ENCODE peak calls at places on chromosome 4, in six cellular contexts. O is pancreas, V is cardiac muscle cell, Z is hepatocyte, G is mucosa of descending colon, E is IMR-90. D is an unnamed sample.
A peak's percentile ranks its signal among the peaks of the same experiment; 100 is the strongest.

GRCh38 chr4:115790812-115791211 is 677.4 kb upstream of the NDST4 start:
- DNase-seq in O (no peak), V (no peak), Z (no peak), G (no peak), E (no peak), D (no peak)

GRCh38 chr4:44722001-44722400 is 4.4 kb downstream of the GNPDA2 start:
- DNase-seq in O (no peak), V (no peak), Z (no peak), G (no peak), E (no peak), D (no peak)

GRCh38 chr4:6316461-6317003 is 46.9 kb downstream of the WFS1 start:
- DNase-seq in O (no peak), V (no peak), Z (no peak), G (no peak), E (no peak), D (no peak)

GRCh38 chr4:3605491-3605890 is 73.3 kb upstream of the LRPAP1 start:
- DNase-seq in O (no peak), V (no peak), Z (no peak), G (no peak), E (no peak), D (no peak)

GRCh38 chr4:15656038-15656470 is 897 bp upstream of the FBXL5 start:
- DNase-seq in O (no peak), V (peak; percentile 70), Z (no peak), G (no peak), E (no peak), D (peak; percentile 13)

GRCh38 chr4:154604696-154605200 is 7.7 kb downstream of the FGG start:
- DNase-seq in O (no peak), V (no peak), Z (no peak), G (no peak), E (no peak), D (no peak)

GRCh38 chr4:147546341-147546740 is 65.4 kb downstream of the EDNRA start:
- DNase-seq in O (no peak), V (peak; percentile 79), Z (no peak), G (no peak), E (peak; percentile 99), D (no peak)

GRCh38 chr4:10074767-10075105 is 41.9 kb downstream of the WDR1 start:
- DNase-seq in O (no peak), V (peak; percentile 60), Z (no peak), G (no peak), E (peak; percentile 70), D (peak; percentile 31)

GRCh38 chr4:1411436-1412375 is 5.5 kb upstream of the NKX1-1 start:
- DNase-seq in O (no peak), V (no peak), Z (no peak), G (no peak), E (no peak), D (no peak)

GRCh38 chr4:3041192-3042142 is 32.9 kb downstream of the HTT-AS start:
- DNase-seq in O (peak; percentile 17), V (peak; percentile 11), Z (no peak), G (peak; percentile 64), E (peak; percentile 48), D (no peak)

GRCh38 chr4:154982187-154983047 is 201.3 kb downstream of the RBM46 start:
- DNase-seq in O (peak; percentile 67), V (peak; percentile 82), Z (peak; percentile 76), G (peak; percentile 76), E (peak; percentile 48), D (peak; percentile 81)

GRCh38 chr4:150252741-150253140 is 174.5 kb downstream of the DCLK2 start:
- DNase-seq in O (no peak), V (no peak), Z (no peak), G (no peak), E (no peak), D (no peak)

GRCh38 chr4:108168672-108169562 is at the start of gene LEF1:
- DNase-seq in O (no peak), V (peak; percentile 42), Z (peak; percentile 78), G (peak; percentile 27), E (peak; percentile 11), D (peak; percentile 93)

GRCh38 chr4:119647558-119647957 is 19.0 kb upstream of the PDE5A start:
- DNase-seq in O (no peak), V (no peak), Z (no peak), G (no peak), E (peak; percentile 89), D (no peak)

GRCh38 chr4:97530676-97531075 is 612.6 kb downstream of the STPG2 start:
- DNase-seq in O (no peak), V (no peak), Z (no peak), G (no peak), E (no peak), D (no peak)

GRCh38 chr4:152115794-152116193 is 355.0 kb upstream of the GATB start:
- DNase-seq in O (no peak), V (peak; percentile 3), Z (no peak), G (peak; percentile 24), E (no peak), D (no peak)

GRCh38 chr4:53535567-53535966 is 55.7 kb downstream of the LNX1 start:
- DNase-seq in O (no peak), V (no peak), Z (no peak), G (peak; percentile 11), E (no peak), D (no peak)

GRCh38 chr4:147139455-147140198 is 194.0 kb upstream of the TTC29 start:
- DNase-seq in O (no peak), V (no peak), Z (no peak), G (no peak), E (no peak), D (no peak)

GRCh38 chr4:33262809-33263208 is 2542.6 kb downstream of the PCDH7 start:
- DNase-seq in O (no peak), V (no peak), Z (no peak), G (no peak), E (no peak), D (no peak)

GRCh38 chr4:31294655-31295054 is 574.5 kb downstream of the PCDH7 start:
- DNase-seq in O (no peak), V (no peak), Z (no peak), G (no peak), E (no peak), D (no peak)

GRCh38 chr4:88353324-88353723 is 25.3 kb upstream of the HERC6 start:
- DNase-seq in O (no peak), V (no peak), Z (no peak), G (no peak), E (no peak), D (no peak)
- H3K9me3 ChIP-seq in O (no peaks in the 10 kb centered on the region), V (peaks cover 2% of the 10 kb centered on the region), Z (no peaks in the 10 kb centered on the region), G (peaks cover 5% of the 10 kb centered on the region), E (no peaks in the 10 kb centered on the region), D (peaks cover 3% of the 10 kb centered on the region)

GRCh38 chr4:12144051-12144450 is 715.4 kb upstream of the HS3ST1 start:
- DNase-seq in O (no peak), V (no peak), Z (no peak), G (no peak), E (no peak), D (no peak)
- H3K9me3 ChIP-seq in O (no peaks in the 10 kb centered on the region), V (no peaks in the 10 kb centered on the region), Z (no peaks in the 10 kb centered on the region), G (no peaks in the 10 kb centered on the region), E (peaks cover 6% of the 10 kb centered on the region), D (no peaks in the 10 kb centered on the region)

DNA sequence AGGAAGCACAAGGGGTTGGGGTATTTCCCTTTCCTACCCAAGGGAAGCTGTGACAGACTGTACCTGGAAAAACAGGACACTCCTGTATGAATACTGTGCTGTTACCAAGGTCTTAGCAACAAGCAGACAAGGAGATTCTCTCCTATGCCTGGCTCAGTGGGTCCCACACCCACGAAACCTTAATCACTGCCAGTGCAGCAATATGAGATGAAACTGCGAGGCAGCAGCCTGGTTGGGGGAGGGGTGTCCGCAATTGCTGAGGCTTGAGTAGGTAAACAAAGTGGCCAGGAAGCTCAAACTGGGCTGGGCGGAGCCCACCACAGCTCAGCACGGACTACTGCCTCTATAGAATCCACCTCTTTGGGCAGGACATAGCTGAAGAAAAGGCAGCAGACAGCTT is 197.7 kb downstream of the INPP4B start:
- DNase-seq in O (no peak), V (no peak), Z (no peak), G (no peak), E (no peak), D (peak; percentile 17)
- H3K9me3 ChIP-seq in O (no peaks in the 10 kb centered on the region), V (no peaks in the 10 kb centered on the region), Z (no peaks in the 10 kb centered on the region), G (peaks cover 12% of the 10 kb centered on the region), E (no peaks in the 10 kb centered on the region), D (no peaks in the 10 kb centered on the region)

DNA sequence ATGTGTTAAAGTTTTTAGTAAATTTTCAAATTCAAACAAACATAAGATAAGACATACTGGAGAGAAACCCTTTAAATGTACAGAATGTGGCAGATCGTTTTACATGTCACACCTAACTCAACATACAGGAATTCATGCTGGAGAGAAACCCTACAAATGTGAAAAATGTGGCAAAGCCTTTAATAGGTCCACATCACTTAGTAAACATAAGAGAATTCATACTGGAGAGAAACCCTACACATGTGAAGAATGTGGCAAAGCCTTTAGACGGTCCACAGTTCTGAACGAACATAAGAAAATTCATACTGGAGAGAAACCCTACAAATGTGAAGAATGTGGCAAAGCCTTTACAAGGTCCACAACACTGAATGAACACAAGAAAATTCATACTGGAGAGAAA is 32.8 kb downstream of the ZNF595 start:
- DNase-seq in O (no peak), V (no peak), Z (no peak), G (no peak), E (no peak), D (no peak)
- H3K9me3 ChIP-seq in O (peaks cover 24% of the 10 kb centered on the region), V (peaks cover 34% of the 10 kb centered on the region), Z (peaks cover 85% of the 10 kb centered on the region), G (peaks cover 99% of the 10 kb centered on the region), E (peaks cover 55% of the 10 kb centered on the region), D (peaks cover 86% of the 10 kb centered on the region)

D was measured in neural progenitor cell.